ENCODE peak calls at places on chromosomes 5 and 9, in six cellular contexts. D is IMR-90, W is H9, L is mesenchymal stem cell, V is H1, E is trophoblast cell. Q is an unnamed sample.

GRCh38 chr5:90022711-90023053 is 386.9 kb downstream of the CETN3 start:
- DNase-seq in D (no peak), W (no peak), L (peak; percentile 43), V (no peak), E (no peak), Q (no peak)

GRCh38 chr5:170427672-170428236 is 38.6 kb upstream of the KCNMB1 start:
- DNase-seq in D (no peak), W (no peak), L (peak; percentile 38), V (no peak), E (no peak), Q (no peak)

GRCh38 chr9:135712571-135713295 is 10.7 kb downstream of the KCNT1 start:
- DNase-seq in D (no peak), W (no peak), L (no peak), V (no peak), E (no peak), Q (no peak)

GRCh38 chr5:110625376-110625999 is 101.0 kb downstream of the TMEM232 start:
- DNase-seq in D (peak; percentile 52), W (no peak), L (peak; percentile 51), V (no peak), E (peak; percentile 63), Q (no peak)

GRCh38 chr5:124583469-124584350 is 162.7 kb downstream of the ZNF608 start:
- DNase-seq in D (peak; percentile 95), W (no peak), L (peak; percentile 87), V (no peak), E (peak; percentile 21), Q (no peak)

GRCh38 chr5:175257847-175258194 is 186.2 kb downstream of the DRD1 start:
- DNase-seq in D (no peak), W (no peak), L (no peak), V (no peak), E (no peak), Q (no peak)

GRCh38 chr5:129852747-129853352 is 51.4 kb upstream of the CHSY3 start:
- DNase-seq in D (peak; percentile 55), W (peak; percentile 80), L (peak; percentile 80), V (peak; percentile 94), E (peak; percentile 86), Q (peak; percentile 85)

GRCh38 chr5:138544171-138545134 is 1.4 kb upstream of the ETF1 start:
- DNase-seq in D (peak; percentile 47), W (no peak), L (peak; percentile 51), V (no peak), E (no peak), Q (no peak)

GRCh38 chr9:2740616-2741015 is 23.3 kb downstream of the KCNV2 start:
- DNase-seq in D (peak; percentile 65), W (no peak), L (no peak), V (no peak), E (no peak), Q (no peak)

GRCh38 chr9:25003686-25004085 is 458.0 kb upstream of the IZUMO3 start:
- DNase-seq in D (no peak), W (peak; percentile 86), L (no peak), V (peak; percentile 77), E (no peak), Q (no peak)

GRCh38 chr9:96376926-96377874 is 6.3 kb downstream of the SLC35D2 start:
- DNase-seq in D (peak; percentile 38), W (no peak), L (peak; percentile 22), V (no peak), E (peak; percentile 12), Q (no peak)

GRCh38 chr9:4831119-4831518 is 38.4 kb downstream of the RCL1 start:
- DNase-seq in D (peak; percentile 37), W (no peak), L (no peak), V (no peak), E (peak; percentile 21), Q (no peak)

GRCh38 chr9:105475302-105475701 is 27.5 kb downstream of the FSD1L start:
- DNase-seq in D (peak; percentile 64), W (no peak), L (peak; percentile 64), V (no peak), E (peak; percentile 29), Q (no peak)

GRCh38 chr9:91305596-91305995 is 56.1 kb downstream of the AUH start:
- DNase-seq in D (no peak), W (no peak), L (no peak), V (no peak), E (no peak), Q (no peak)

GRCh38 chr9:33381231-33381791 is 21.1 kb downstream of the AQP7 start:
- DNase-seq in D (peak; percentile 32), W (peak; percentile 89), L (peak; percentile 40), V (peak; percentile 85), E (peak; percentile 33), Q (peak; percentile 23)

GRCh38 chr9:102237520-102237919 is 499.1 kb upstream of the GRIN3A start:
- DNase-seq in D (no peak), W (no peak), L (no peak), V (no peak), E (no peak), Q (no peak)

GRCh38 chr9:91536211-91536691 is 112.6 kb upstream of the NFIL3 start:
- DNase-seq in D (peak; percentile 90), W (no peak), L (peak; percentile 94), V (no peak), E (no peak), Q (no peak)

GRCh38 chr9:91038483-91039124 is 237.0 kb downstream of the SYK start:
- DNase-seq in D (no peak), W (no peak), L (no peak), V (no peak), E (no peak), Q (no peak)

GRCh38 chr5:57172466-57172961 is 1.3 kb upstream of the GPBP1 start:
- DNase-seq in D (no peak), W (no peak), L (peak; percentile 49), V (no peak), E (no peak), Q (no peak)

GRCh38 chr9:130041648-130042405 is 1.2 kb downstream of the FNBP1 start:
- DNase-seq in D (peak; percentile 21), W (no peak), L (peak; percentile 47), V (peak; percentile 57), E (peak; percentile 43), Q (peak; percentile 17)

GRCh38 chr5:100771181-100771580 is 131.9 kb downstream of the ST8SIA4 start:
- DNase-seq in D (no peak), W (no peak), L (no peak), V (no peak), E (no peak), Q (no peak)

GRCh38 chr5:3786165-3786564 is 190.5 kb downstream of the IRX1 start:
- DNase-seq in D (no peak), W (no peak), L (no peak), V (no peak), E (no peak), Q (no peak)

GRCh38 chr9:20044686-20045085 is 255.8 kb upstream of the SLC24A2 start:
- DNase-seq in D (peak; percentile 2), W (no peak), L (peak; percentile 11), V (no peak), E (no peak), Q (no peak)

GRCh38 chr9:33633621-33634020 is 109.6 kb downstream of the ANKRD18B start:
- DNase-seq in D (no peak), W (no peak), L (no peak), V (no peak), E (no peak), Q (no peak)

GRCh38 chr9:28086881-28087280 is 513.6 kb upstream of the C9orf72 start:
- DNase-seq in D (no peak), W (no peak), L (no peak), V (no peak), E (no peak), Q (no peak)

GRCh38 chr5:167582263-167582662 is 709.2 kb upstream of the WWC1 start:
- DNase-seq in D (peak; percentile 8), W (no peak), L (peak; percentile 22), V (no peak), E (peak; percentile 20), Q (no peak)

GRCh38 chr5:32690153-32690552 is 21.0 kb upstream of the NPR3 start:
- DNase-seq in D (no peak), W (no peak), L (no peak), V (no peak), E (peak; percentile 13), Q (no peak)

GRCh38 chr5:96236051-96236450 is 197.0 kb downstream of the PCSK1 start:
- DNase-seq in D (no peak), W (no peak), L (no peak), V (no peak), E (peak; percentile 86), Q (no peak)
- H3K14ac ChIP-seq in D (peak overlapping the region; percentile 68), W (no peak overlapping the region), L (no peak overlapping the region), V (no peak overlapping the region), E (no peak overlapping the region), Q (no peak overlapping the region)

GRCh38 chr5:81256766-81257165 is 23.6 kb downstream of the CKMT2 start:
- DNase-seq in D (no peak), W (no peak), L (no peak), V (no peak), E (no peak), Q (no peak)
- H4K91ac ChIP-seq in D (no peak overlapping the region), W (no peak overlapping the region), L (no peak overlapping the region), V (no peak overlapping the region), E (no peak overlapping the region), Q (no peak overlapping the region)

DNA sequence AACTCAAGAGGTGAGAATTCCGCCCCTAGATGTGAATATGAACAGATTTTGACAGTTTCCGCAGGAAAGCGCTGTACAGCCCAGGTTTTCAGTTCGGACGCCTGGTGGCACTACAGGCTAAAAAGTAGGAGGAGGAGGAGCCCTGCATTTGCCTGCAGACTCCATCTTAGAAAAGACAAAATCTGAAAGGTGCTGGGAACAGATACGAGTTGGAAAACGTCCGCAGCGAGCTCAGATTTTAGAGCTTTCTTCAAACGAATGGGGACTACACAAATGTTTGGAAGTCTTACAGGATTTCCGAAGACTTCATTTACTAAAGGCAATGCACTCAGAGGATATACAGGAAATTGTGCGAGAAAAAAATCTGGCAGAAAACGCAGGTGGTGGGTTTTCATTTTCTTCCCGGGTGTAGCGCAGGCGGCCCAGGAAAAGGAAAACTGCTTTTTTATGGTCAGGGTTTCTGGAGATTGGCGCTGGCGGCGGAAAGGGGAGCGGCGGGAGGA is 9.9 kb upstream of the PCDHB2 start:
- DNase-seq in D (peak; percentile 9), W (peak; percentile 73), L (peak; percentile 54), V (peak; percentile 66), E (peak; percentile 2), Q (peak; percentile 8)
- H4K8ac ChIP-seq in D (no peak overlapping the region), W (no peak overlapping the region), L (no peak overlapping the region), V (peak overlapping the region; percentile 11), E (peak overlapping the region; percentile 73), Q (no peak overlapping the region)

DNA sequence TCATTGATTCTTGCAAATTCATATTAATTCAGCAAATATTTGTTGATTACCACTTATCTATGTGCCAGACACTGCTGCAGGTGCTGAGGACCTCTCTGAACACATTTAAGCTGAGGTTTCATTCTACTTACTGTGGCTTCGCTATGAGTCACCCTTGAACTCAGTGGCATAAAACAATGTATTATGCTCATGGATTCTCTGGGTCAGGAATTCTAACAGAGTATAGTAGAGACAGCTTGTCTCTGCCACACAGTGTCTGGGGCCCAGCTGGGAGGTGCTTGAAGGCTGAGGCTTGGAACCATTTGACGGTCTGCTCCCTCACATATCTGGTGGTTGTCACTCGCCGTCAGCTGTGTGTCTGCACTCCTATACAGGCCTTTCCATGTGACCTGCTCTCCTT is 124.3 kb upstream of the NR3C1 start:
- DNase-seq in D (peak; percentile 61), W (no peak), L (peak; percentile 33), V (no peak), E (no peak), Q (no peak)
- H3K14ac ChIP-seq in D (peak overlapping the region; percentile 65), W (no peak overlapping the region), L (no peak overlapping the region), V (no peak overlapping the region), E (no peak overlapping the region), Q (no peak overlapping the region)

GRCh38 chr5:80935811-80936385 is 24.3 kb upstream of the RASGRF2 start:
- DNase-seq in D (no peak), W (peak; percentile 62), L (no peak), V (no peak), E (peak; percentile 70), Q (no peak)

GRCh38 chr5:80937591-80937990 is 22.6 kb upstream of the RASGRF2 start:
- DNase-seq in D (peak; percentile 31), W (no peak), L (peak; percentile 62), V (no peak), E (peak; percentile 42), Q (no peak)

GRCh38 chr5:80941496-80941895 is 18.7 kb upstream of the RASGRF2 start:
- DNase-seq in D (no peak), W (no peak), L (no peak), V (no peak), E (peak; percentile 97), Q (no peak)
- H4K91ac ChIP-seq in D (no peak overlapping the region), W (no peak overlapping the region), L (no peak overlapping the region), V (no peak overlapping the region), E (no peak overlapping the region), Q (no peak overlapping the region)

Q was measured in neuronal stem cell.